ENCODE peak calls at places on chromosomes 11 and 22, in four cellular contexts. L is chondrocyte, N is cardiac muscle cell, R is cardiac fibroblast. J is an unnamed sample.

GRCh38 chr11:73205666-73206343 is 12.3 kb upstream of the P2RY2 start:
- DNase-seq in R (no peak), N (no peak), L (no peak), J (no peak)

GRCh38 chr22:36971305-36971704 is 47.9 kb downstream of the TST start:
- DNase-seq in R (no peak), L (no peak), N (no peak), J (no peak)

GRCh38 chr22:23242473-23243001 is 62.2 kb downstream of the BCR start:
- DNase-seq in R (peak), L (no peak), N (no peak), J (no peak)

GRCh38 chr11:1453611-1454386 is 32.8 kb downstream of the MOB2 start:
- DNase-seq in N (no peak), R (no peak), L (no peak), J (peak)

GRCh38 chr11:124867700-124868099 is 2.5 kb downstream of the ROBO3 start:
- DNase-seq in R (peak), L (no peak), N (peak), J (no peak)

GRCh38 chr11:107413352-107413751 is 44.3 kb downstream of the CWF19L2 start:
- DNase-seq in L (no peak), R (no peak), N (no peak), J (no peak)

GRCh38 chr11:115541518-115541917 is 37.3 kb upstream of the CADM1 start:
- DNase-seq in R (no peak), N (no peak), L (no peak), J (no peak)

GRCh38 chr22:45064313-45065268 is 54.8 kb upstream of the PHF21B start:
- DNase-seq in N (peak), L (no peak), R (peak), J (peak)

GRCh38 chr11:77842451-77843121 is 21.6 kb downstream of the AAMDC start:
- DNase-seq in N (peak), R (peak), L (no peak), J (no peak)

GRCh38 chr11:34185926-34186841 is 80.8 kb downstream of the NAT10 start:
- DNase-seq in L (no peak), N (peak), R (peak), J (no peak)

GRCh38 chr11:69524291-69524882 is 42.9 kb downstream of the LINC01488 start:
- DNase-seq in L (peak), N (peak), R (peak), J (peak)

GRCh38 chr22:17171313-17172171 is 12.5 kb upstream of the HDHD5 start:
- DNase-seq in L (no peak), N (peak), R (peak), J (peak)

GRCh38 chr11:72230764-72231365 is 6.3 kb downstream of the INPPL1 start:
- DNase-seq in R (no peak), L (peak), N (no peak), J (no peak)

GRCh38 chr11:13486926-13487660 is 8.7 kb downstream of the PTH start:
- DNase-seq in N (peak), L (no peak), R (peak), J (peak)
- TF ChIP-seq CTCF in N (peak), L (peak), R (peak), J (peak)

GRCh38 chr22:19801340-19802000 is 40.9 kb downstream of the TBX1 start:
- DNase-seq in R (no peak), L (peak), N (no peak), J (no peak)

GRCh38 chr22:19802001-19802880 is 41.7 kb downstream of the TBX1 start:
- DNase-seq in N (no peak), L (peak), R (no peak), J (no peak)

GRCh38 chr22:19799322-19800190 is 39.0 kb downstream of the TBX1 start:
- DNase-seq in N (peak), L (peak), R (peak), J (no peak)

GRCh38 chr22:19800306-19800705 is 39.7 kb downstream of the TBX1 start:
- DNase-seq in R (no peak), L (peak), N (no peak), J (no peak)

GRCh38 chr22:19800761-19801244 is 40.2 kb downstream of the TBX1 start:
- DNase-seq in N (peak), L (peak), R (peak), J (peak)
- TF ChIP-seq CTCF in N (peak), L (peak), R (peak), J (no peak)

GRCh38 chr11:114392735-114393667 is 7.3 kb downstream of the C11orf71 start:
- DNase-seq in L (no peak), R (no peak), N (no peak), J (no peak)

GRCh38 chr11:114399490-114399889 is 821 bp downstream of the C11orf71 start:
- DNase-seq in N (no peak), R (no peak), L (no peak), J (no peak)

GRCh38 chr11:114397349-114397982 is 2.8 kb downstream of the C11orf71 start:
- DNase-seq in R (no peak), L (no peak), N (no peak), J (no peak)

GRCh38 chr11:114398303-114398920 is 1.9 kb downstream of the C11orf71 start:
- DNase-seq in L (no peak), R (no peak), N (no peak), J (no peak)

GRCh38 chr11:114395776-114396175 is 4.5 kb downstream of the C11orf71 start:
- DNase-seq in N (no peak), R (no peak), L (no peak), J (peak)
- TF ChIP-seq CTCF in N (peak), R (peak), L (peak), J (no peak)

GRCh38 chr11:27839226-27839913 is 139.1 kb upstream of the BDNF start:
- DNase-seq in N (peak), R (peak), L (no peak), J (no peak)
- TF ChIP-seq CTCF in N (peak), R (peak), L (peak), J (no peak)

GRCh38 chr22:49856343-49856742 is 2.7 kb downstream of the ZBED4 start:
- DNase-seq in L (no peak), N (no peak), R (no peak), J (no peak)
- TF ChIP-seq CTCF in L (no peak), N (no peak), R (no peak), J (no peak)

J was measured in Calu3.